ENCODE peak calls at places on chromosomes 1 and 21, in four cellular contexts. Y is effector memory CD4-positive, alpha-beta T cell; T is right lobe of liver; P is pancreas. Q is an unnamed sample.
A peak's percentile ranks its signal among the peaks of the same experiment; 100 is the strongest.

GRCh38 chr1:47013239-47013638 is 10.2 kb upstream of the CYP4X1 start:
- DNase-seq in Y (no peak), T (no peak), P (no peak), Q (no peak)

GRCh38 chr1:164746677-164747076 is 187.7 kb downstream of the PBX1 start:
- DNase-seq in T (no peak), Y (no peak), P (no peak), Q (no peak)

GRCh38 chr1:27521336-27522147 is 31.6 kb upstream of the WASF2 start:
- DNase-seq in Y (no peak), T (no peak), P (no peak), Q (no peak)

GRCh38 chr1:53047737-53048344 is 14.2 kb upstream of the PODN start:
- DNase-seq in T (no peak), P (no peak), Y (no peak), Q (no peak)

GRCh38 chr1:119794856-119795255 is 16.4 kb downstream of the REG4 start:
- DNase-seq in T (no peak), Y (no peak), P (no peak), Q (no peak)

GRCh38 chr1:72498393-72498792 is 216.1 kb upstream of the NEGR1 start:
- DNase-seq in P (no peak), Y (no peak), T (no peak), Q (no peak)

GRCh38 chr1:199616947-199617346 is 410.6 kb upstream of the NR5A2 start:
- DNase-seq in P (no peak), T (no peak), Y (no peak), Q (no peak)

GRCh38 chr1:226002667-226003501 is 3.7 kb upstream of the SDE2 start:
- DNase-seq in T (peak; percentile 50), P (peak; percentile 67), Y (no peak), Q (peak; percentile 13)

GRCh38 chr1:66137235-66137634 is 344.5 kb downstream of the PDE4B start:
- DNase-seq in Y (no peak), P (no peak), T (no peak), Q (no peak)

GRCh38 chr1:46764406-46764805 is 34.4 kb upstream of the CYP4B1 start:
- DNase-seq in Y (no peak), P (no peak), T (no peak), Q (no peak)

GRCh38 chr1:64505944-64506658 is 36.2 kb downstream of the CACHD1 start:
- DNase-seq in P (peak; percentile 37), T (no peak), Y (no peak), Q (no peak)

GRCh38 chr21:46472246-46472645 is 13.6 kb downstream of the DIP2A start:
- DNase-seq in P (no peak), T (no peak), Y (no peak), Q (no peak)

GRCh38 chr1:18557621-18558465 is 72.8 kb upstream of the PAX7 start:
- DNase-seq in T (no peak), P (peak; percentile 52), Y (no peak), Q (no peak)

GRCh38 chr1:51499694-51500093 is 19.4 kb downstream of the EPS15 start:
- DNase-seq in T (no peak), Y (no peak), P (no peak), Q (no peak)
- H3K4me1 ChIP-seq in T (peaks cover 14% of the 10 kb centered on the region), Y (peaks cover 2% of the 10 kb centered on the region), P (no peaks in the 10 kb centered on the region), Q (peaks cover 10% of the 10 kb centered on the region)

DNA sequence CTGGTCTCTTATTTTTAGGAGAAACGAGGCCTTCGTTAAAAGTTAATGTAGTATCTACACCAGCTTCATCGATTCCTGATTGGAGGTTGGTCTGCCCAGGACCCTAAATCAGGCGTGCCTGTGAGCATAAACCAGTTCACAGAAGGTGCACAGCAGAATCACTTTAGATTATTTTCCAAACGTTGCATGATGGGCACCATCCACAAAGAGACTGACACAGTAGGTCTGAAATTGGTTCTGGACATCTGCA is 256 bp upstream of the TARBP1 start:
- DNase-seq in P (no peak), T (no peak), Y (no peak), Q (no peak)
- H3K4me1 ChIP-seq in P (peaks cover 7% of the 10 kb centered on the region), T (peaks cover 10% of the 10 kb centered on the region), Y (no peaks in the 10 kb centered on the region), Q (peaks cover 4% of the 10 kb centered on the region)

DNA sequence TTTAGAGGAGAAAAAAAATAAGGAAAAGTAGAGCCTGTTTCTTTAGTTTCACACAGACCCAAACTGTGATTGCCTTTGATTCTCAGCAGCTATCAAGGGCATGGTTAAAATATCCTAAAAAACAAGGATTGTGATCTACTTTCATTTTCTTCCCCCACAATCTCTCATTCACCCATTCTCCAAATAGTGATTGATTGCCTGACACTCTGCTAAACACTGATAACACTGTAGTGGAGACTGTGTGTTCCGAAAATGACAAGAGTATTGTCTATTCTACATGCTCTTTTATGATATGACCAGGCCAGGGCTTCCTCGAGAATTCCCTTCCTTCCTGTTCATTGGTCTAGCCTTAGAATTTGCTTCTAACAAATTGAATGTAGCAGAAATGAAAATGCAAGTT is 40.2 kb downstream of the PRMT6 start:
- DNase-seq in T (no peak), Y (no peak), P (no peak), Q (no peak)
- H3K4me1 ChIP-seq in T (no peaks in the 10 kb centered on the region), Y (no peaks in the 10 kb centered on the region), P (no peaks in the 10 kb centered on the region), Q (no peaks in the 10 kb centered on the region)

GRCh38 chr1:998051-998821 is 1.7 kb downstream of the HES4 start:
- DNase-seq in Y (no peak), T (no peak), P (peak; percentile 58), Q (no peak)
- H3K4me1 ChIP-seq in Y (peaks cover 46% of the 10 kb centered on the region), T (peaks cover 34% of the 10 kb centered on the region), P (no peaks in the 10 kb centered on the region), Q (peaks cover 9% of the 10 kb centered on the region)

Q was measured in thoracic aorta.